ENCODE peak calls at places on chromosomes 3 and 15, in seven cellular contexts. One of them, this sample, is unnamed.

GRCh38 chr3:154081305-154081704 is 39.9 kb upstream of the ARHGEF26 start:
- DNase-seq in HCT116: no peak
- DNase-seq in foreskin keratinocyte: no peak
- DNase-seq in Calu3: no peak
- DNase-seq in osteocyte: no peak
- DNase-seq in body of pancreas: no peak
- DNase-seq in choroid plexus epithelial cell: no peak
- DNase-seq in this sample: no peak

GRCh38 chr3:120438971-120439370 is 11.8 kb downstream of the FSTL1 start:
- DNase-seq in HCT116: no peak
- DNase-seq in foreskin keratinocyte: no peak
- DNase-seq in Calu3: no peak
- DNase-seq in osteocyte: peak
- DNase-seq in body of pancreas: peak
- DNase-seq in choroid plexus epithelial cell: peak
- DNase-seq in this sample: no peak

GRCh38 chr3:52046186-52046913 is 10.0 kb downstream of the DUSP7 start:
- DNase-seq in HCT116: peak
- DNase-seq in foreskin keratinocyte: peak
- DNase-seq in Calu3: peak
- DNase-seq in osteocyte: peak
- DNase-seq in body of pancreas: no peak
- DNase-seq in choroid plexus epithelial cell: peak
- DNase-seq in this sample: no peak

GRCh38 chr15:59570364-59570763 is 41.2 kb upstream of the GCNT3 start:
- DNase-seq in HCT116: peak
- DNase-seq in foreskin keratinocyte: peak
- DNase-seq in Calu3: peak
- DNase-seq in osteocyte: no peak
- DNase-seq in body of pancreas: no peak
- DNase-seq in choroid plexus epithelial cell: no peak
- DNase-seq in this sample: no peak

GRCh38 chr15:29568840-29569532 is 253.3 kb downstream of the TJP1 start:
- DNase-seq in HCT116: peak
- DNase-seq in foreskin keratinocyte: peak
- DNase-seq in Calu3: peak
- DNase-seq in osteocyte: no peak
- DNase-seq in body of pancreas: peak
- DNase-seq in choroid plexus epithelial cell: peak
- DNase-seq in this sample: no peak

GRCh38 chr3:122688996-122689395 is 8.4 kb downstream of the PARP14 start:
- DNase-seq in HCT116: no peak
- DNase-seq in foreskin keratinocyte: peak
- DNase-seq in Calu3: no peak
- DNase-seq in osteocyte: no peak
- DNase-seq in body of pancreas: no peak
- DNase-seq in choroid plexus epithelial cell: no peak
- DNase-seq in this sample: no peak

GRCh38 chr3:128394033-128394432 is 72.7 kb downstream of the DNAJB8 start:
- DNase-seq in HCT116: no peak
- DNase-seq in foreskin keratinocyte: no peak
- DNase-seq in Calu3: no peak
- DNase-seq in osteocyte: no peak
- DNase-seq in body of pancreas: no peak
- DNase-seq in choroid plexus epithelial cell: no peak
- DNase-seq in this sample: no peak

GRCh38 chr3:159166899-159167586 is 365.2 kb downstream of the MFSD1 start:
- DNase-seq in HCT116: no peak
- DNase-seq in foreskin keratinocyte: no peak
- DNase-seq in Calu3: peak
- DNase-seq in osteocyte: no peak
- DNase-seq in body of pancreas: no peak
- DNase-seq in choroid plexus epithelial cell: no peak
- DNase-seq in this sample: no peak

GRCh38 chr3:27554706-27555105 is 70.5 kb upstream of the SLC4A7 start:
- DNase-seq in HCT116: no peak
- DNase-seq in foreskin keratinocyte: no peak
- DNase-seq in Calu3: no peak
- DNase-seq in osteocyte: no peak
- DNase-seq in body of pancreas: no peak
- DNase-seq in choroid plexus epithelial cell: no peak
- DNase-seq in this sample: no peak

GRCh38 chr3:42886294-42886822 is 10.7 kb upstream of the CYP8B1 start:
- DNase-seq in HCT116: no peak
- DNase-seq in foreskin keratinocyte: no peak
- DNase-seq in Calu3: no peak
- DNase-seq in osteocyte: no peak
- DNase-seq in body of pancreas: no peak
- DNase-seq in choroid plexus epithelial cell: no peak
- DNase-seq in this sample: no peak

GRCh38 chr3:71805691-71806090 is 20.7 kb upstream of the PROK2 start:
- DNase-seq in HCT116: no peak
- DNase-seq in foreskin keratinocyte: no peak
- DNase-seq in Calu3: no peak
- DNase-seq in osteocyte: no peak
- DNase-seq in body of pancreas: no peak
- DNase-seq in choroid plexus epithelial cell: no peak
- DNase-seq in this sample: no peak

GRCh38 chr3:55771503-55771902 is 284.4 kb upstream of the WNT5A start:
- DNase-seq in HCT116: no peak
- DNase-seq in foreskin keratinocyte: no peak
- DNase-seq in Calu3: no peak
- DNase-seq in osteocyte: no peak
- DNase-seq in body of pancreas: no peak
- DNase-seq in choroid plexus epithelial cell: no peak
- DNase-seq in this sample: no peak

GRCh38 chr15:36392666-36393266 is 186.7 kb upstream of the CDIN1 start:
- DNase-seq in HCT116: no peak
- DNase-seq in foreskin keratinocyte: peak
- DNase-seq in Calu3: no peak
- DNase-seq in osteocyte: no peak
- DNase-seq in body of pancreas: no peak
- DNase-seq in choroid plexus epithelial cell: no peak
- DNase-seq in this sample: no peak

GRCh38 chr3:47007001-47007400 is 27.5 kb downstream of the NBEAL2 start:
- DNase-seq in HCT116: no peak
- DNase-seq in foreskin keratinocyte: no peak
- DNase-seq in Calu3: no peak
- DNase-seq in osteocyte: no peak
- DNase-seq in body of pancreas: no peak
- DNase-seq in choroid plexus epithelial cell: no peak
- DNase-seq in this sample: no peak

GRCh38 chr3:47004369-47005211 is 25.1 kb downstream of the NBEAL2 start:
- DNase-seq in HCT116: no peak
- DNase-seq in foreskin keratinocyte: no peak
- DNase-seq in Calu3: no peak
- DNase-seq in osteocyte: no peak
- DNase-seq in body of pancreas: peak
- DNase-seq in choroid plexus epithelial cell: no peak
- DNase-seq in this sample: no peak

GRCh38 chr3:47003461-47004368 is 24.2 kb downstream of the NBEAL2 start:
- DNase-seq in HCT116: no peak
- DNase-seq in foreskin keratinocyte: no peak
- DNase-seq in Calu3: no peak
- DNase-seq in osteocyte: no peak
- DNase-seq in body of pancreas: peak
- DNase-seq in choroid plexus epithelial cell: no peak
- DNase-seq in this sample: no peak

GRCh38 chr3:47006145-47006651 is 26.7 kb downstream of the NBEAL2 start:
- DNase-seq in HCT116: no peak
- DNase-seq in foreskin keratinocyte: no peak
- DNase-seq in Calu3: no peak
- DNase-seq in osteocyte: no peak
- DNase-seq in body of pancreas: no peak
- DNase-seq in choroid plexus epithelial cell: no peak
- DNase-seq in this sample: no peak

GRCh38 chr3:47005212-47006144 is 26.0 kb downstream of the NBEAL2 start:
- DNase-seq in HCT116: no peak
- DNase-seq in foreskin keratinocyte: no peak
- DNase-seq in Calu3: no peak
- DNase-seq in osteocyte: no peak
- DNase-seq in body of pancreas: peak
- DNase-seq in choroid plexus epithelial cell: no peak
- DNase-seq in this sample: no peak
- TF ChIP-seq CTCF in HCT116: no peak
- TF ChIP-seq CTCF in foreskin keratinocyte: no peak
- TF ChIP-seq CTCF in Calu3: no peak
- TF ChIP-seq CTCF in osteocyte: no peak
- TF ChIP-seq CTCF in body of pancreas: no peak
- TF ChIP-seq CTCF in choroid plexus epithelial cell: no peak
- TF ChIP-seq CTCF in this sample: no peak

GRCh38 chr3:88824646-88825303 is 282.6 kb upstream of the EPHA3 start:
- DNase-seq in HCT116: no peak
- DNase-seq in foreskin keratinocyte: no peak
- DNase-seq in Calu3: no peak
- DNase-seq in osteocyte: no peak
- DNase-seq in body of pancreas: no peak
- DNase-seq in choroid plexus epithelial cell: peak
- DNase-seq in this sample: no peak
- TF ChIP-seq CTCF in HCT116: no peak
- TF ChIP-seq CTCF in foreskin keratinocyte: no peak
- TF ChIP-seq CTCF in Calu3: no peak
- TF ChIP-seq CTCF in osteocyte: no peak
- TF ChIP-seq CTCF in body of pancreas: no peak
- TF ChIP-seq CTCF in choroid plexus epithelial cell: no peak
- TF ChIP-seq CTCF in this sample: no peak

GRCh38 chr3:152547153-152547552 is 278.4 kb downstream of the MBNL1 start:
- DNase-seq in HCT116: no peak
- DNase-seq in foreskin keratinocyte: no peak
- DNase-seq in Calu3: no peak
- DNase-seq in osteocyte: no peak
- DNase-seq in body of pancreas: no peak
- DNase-seq in choroid plexus epithelial cell: no peak
- DNase-seq in this sample: no peak

GRCh38 chr3:152554980-152555379 is 280.0 kb upstream of the P2RY1 start:
- DNase-seq in HCT116: no peak
- DNase-seq in foreskin keratinocyte: no peak
- DNase-seq in Calu3: no peak
- DNase-seq in osteocyte: no peak
- DNase-seq in body of pancreas: no peak
- DNase-seq in choroid plexus epithelial cell: peak
- DNase-seq in this sample: no peak

DNA sequence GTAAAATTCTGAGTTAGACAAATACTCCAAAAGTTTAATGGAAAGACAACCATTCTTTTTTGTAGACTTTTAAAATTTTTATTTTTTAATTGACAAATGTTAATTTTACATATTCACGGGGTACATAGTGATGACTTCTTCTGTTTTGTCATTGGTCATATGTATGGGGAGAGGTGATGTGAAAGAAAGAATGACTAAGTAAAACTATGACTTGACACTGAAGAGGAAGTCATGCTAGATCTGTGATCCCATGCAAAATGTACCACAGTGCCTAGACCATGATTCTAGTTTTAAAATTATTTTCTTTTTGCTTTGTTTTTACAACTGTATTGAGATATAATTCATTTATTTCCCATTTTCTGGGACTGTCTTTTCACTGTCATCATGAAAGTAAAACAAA is 281.6 kb downstream of the MBNL1 start:
- DNase-seq in HCT116: no peak
- DNase-seq in foreskin keratinocyte: no peak
- DNase-seq in Calu3: no peak
- DNase-seq in osteocyte: no peak
- DNase-seq in body of pancreas: no peak
- DNase-seq in choroid plexus epithelial cell: no peak
- DNase-seq in this sample: no peak
- TF ChIP-seq CTCF in HCT116: no peak
- TF ChIP-seq CTCF in foreskin keratinocyte: no peak
- TF ChIP-seq CTCF in Calu3: no peak
- TF ChIP-seq CTCF in osteocyte: no peak
- TF ChIP-seq CTCF in body of pancreas: no peak
- TF ChIP-seq CTCF in choroid plexus epithelial cell: no peak
- TF ChIP-seq CTCF in this sample: no peak

GRCh38 chr15:49620658-49621326 is at the start of the genes DTWD1 and FAM227B:
- DNase-seq in HCT116: peak
- DNase-seq in foreskin keratinocyte: peak
- DNase-seq in Calu3: peak
- DNase-seq in osteocyte: peak
- DNase-seq in body of pancreas: peak
- DNase-seq in choroid plexus epithelial cell: peak
- DNase-seq in this sample: peak
- TF ChIP-seq CTCF in HCT116: no peak
- TF ChIP-seq CTCF in foreskin keratinocyte: peak
- TF ChIP-seq CTCF in Calu3: no peak
- TF ChIP-seq CTCF in osteocyte: no peak
- TF ChIP-seq CTCF in body of pancreas: peak
- TF ChIP-seq CTCF in choroid plexus epithelial cell: peak
- TF ChIP-seq CTCF in this sample: no peak

GRCh38 chr3:101671014-101671413 is 5.9 kb downstream of the ZBTB11 start:
- DNase-seq in HCT116: no peak
- DNase-seq in foreskin keratinocyte: no peak
- DNase-seq in Calu3: no peak
- DNase-seq in osteocyte: no peak
- DNase-seq in body of pancreas: no peak
- DNase-seq in choroid plexus epithelial cell: no peak
- DNase-seq in this sample: no peak

GRCh38 chr3:101665851-101666250 is 11.1 kb downstream of the ZBTB11 start:
- DNase-seq in HCT116: no peak
- DNase-seq in foreskin keratinocyte: no peak
- DNase-seq in Calu3: no peak
- DNase-seq in osteocyte: no peak
- DNase-seq in body of pancreas: no peak
- DNase-seq in choroid plexus epithelial cell: no peak
- DNase-seq in this sample: no peak

GRCh38 chr3:101665357-101665756 is 11.6 kb downstream of the ZBTB11 start:
- DNase-seq in HCT116: no peak
- DNase-seq in foreskin keratinocyte: no peak
- DNase-seq in Calu3: no peak
- DNase-seq in osteocyte: no peak
- DNase-seq in body of pancreas: no peak
- DNase-seq in choroid plexus epithelial cell: peak
- DNase-seq in this sample: no peak

GRCh38 chr3:101667844-101668243 is 9.1 kb downstream of the ZBTB11 start:
- DNase-seq in HCT116: no peak
- DNase-seq in foreskin keratinocyte: no peak
- DNase-seq in Calu3: no peak
- DNase-seq in osteocyte: no peak
- DNase-seq in body of pancreas: no peak
- DNase-seq in choroid plexus epithelial cell: no peak
- DNase-seq in this sample: no peak

DNA sequence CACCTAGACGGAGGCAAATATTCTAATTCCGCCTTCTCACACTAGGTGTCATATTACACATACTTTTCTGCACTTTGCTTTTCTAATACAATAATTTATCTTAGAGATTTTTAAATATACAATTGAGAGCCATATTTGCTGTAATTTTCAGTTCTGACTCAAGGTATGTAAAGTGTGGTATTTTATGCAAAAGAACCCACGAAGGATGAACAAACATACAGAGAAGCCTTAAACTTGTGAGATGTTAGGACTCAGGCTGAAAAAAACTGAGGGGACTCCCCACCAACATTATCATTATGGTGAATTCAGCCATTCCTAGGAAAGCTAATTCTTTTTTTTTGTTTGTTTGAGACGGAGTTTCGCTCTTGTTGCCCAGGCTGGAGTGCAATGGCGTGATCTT is 9.6 kb downstream of the ZBTB11 start:
- DNase-seq in HCT116: no peak
- DNase-seq in foreskin keratinocyte: no peak
- DNase-seq in Calu3: no peak
- DNase-seq in osteocyte: no peak
- DNase-seq in body of pancreas: no peak
- DNase-seq in choroid plexus epithelial cell: no peak
- DNase-seq in this sample: no peak
- TF ChIP-seq CTCF in HCT116: no peak
- TF ChIP-seq CTCF in foreskin keratinocyte: peak
- TF ChIP-seq CTCF in Calu3: no peak
- TF ChIP-seq CTCF in osteocyte: no peak
- TF ChIP-seq CTCF in body of pancreas: no peak
- TF ChIP-seq CTCF in choroid plexus epithelial cell: no peak
- TF ChIP-seq CTCF in this sample: no peak